ENCODE peak calls at places on chromosomes 13 and 19, in ten cellular contexts. M is prostate gland; J is retina; E is aorta; Z is KG1; N is choroid plexus epithelial cell; V is stimulated activated CD8-positive, alpha-beta memory T cell treated with anti-CD3 and anti-CD28 coated beads, Interleukin-7, amount 100 ng/mL, for 48 hours; C is RKO; A is activated T-cell treated with anti-CD3 and anti-CD28 coated beads for 1 hour; R is neural crest cell. I is an unnamed sample.

GRCh38 chr19:48659768-48660167 is 13.0 kb downstream of the NTN5 start:
- DNase-seq in M (no peak), J (no peak), E (no peak), Z (no peak), N (peak), V (no peak), C (no peak), A (no peak), R (no peak), I (no peak)

GRCh38 chr19:55075366-55075998 is at the start of gene EPS8L1:
- DNase-seq in M (peak), J (no peak), E (no peak), Z (no peak), N (no peak), V (no peak), C (no peak), A (no peak), R (no peak), I (no peak)

GRCh38 chr19:32168111-32168510 is 177.3 kb upstream of the ZNF507 start:
- DNase-seq in M (no peak), J (no peak), E (no peak), Z (no peak), N (no peak), V (no peak), C (no peak), A (no peak), R (no peak), I (no peak)

GRCh38 chr19:42252365-42253244 is 2.3 kb downstream of the ERF start:
- DNase-seq in M (no peak), J (peak), E (no peak), Z (no peak), N (peak), V (no peak), C (peak), A (no peak), R (peak), I (no peak)

GRCh38 chr13:20716951-20717350 is 13.5 kb downstream of the IL17D start:
- DNase-seq in M (no peak), J (peak), E (no peak), Z (no peak), N (no peak), V (no peak), C (no peak), A (no peak), R (no peak), I (no peak)

GRCh38 chr13:66501187-66501586 is 728.9 kb downstream of the PCDH9 start:
- DNase-seq in M (no peak), J (no peak), E (no peak), Z (no peak), N (peak), V (no peak), C (peak), A (no peak), R (no peak), I (no peak)

GRCh38 chr19:27635401-27635800 is 1577.5 kb downstream of the UQCRFS1 start:
- DNase-seq in M (no peak), J (no peak), E (no peak), Z (no peak), N (no peak), V (no peak), C (no peak), A (no peak), R (no peak), I (no peak)

GRCh38 chr19:49475995-49476880 is 2.2 kb downstream of the FLT3LG start:
- DNase-seq in M (no peak), J (peak), E (peak), Z (peak), N (peak), V (peak), C (no peak), A (peak), R (peak), I (no peak)

GRCh38 chr19:18439025-18439909 is 1.3 kb upstream of the ISYNA1 start:
- DNase-seq in M (no peak), J (peak), E (no peak), Z (no peak), N (peak), V (no peak), C (peak), A (no peak), R (no peak), I (no peak)

GRCh38 chr13:20514866-20515265 is 10.8 kb downstream of the CRYL1 start:
- DNase-seq in M (no peak), J (no peak), E (no peak), Z (no peak), N (no peak), V (no peak), C (no peak), A (no peak), R (no peak), I (no peak)

GRCh38 chr13:99280166-99280565 is 22.0 kb upstream of the GPR18 start:
- DNase-seq in M (no peak), J (no peak), E (no peak), Z (no peak), N (peak), V (no peak), C (no peak), A (no peak), R (no peak), I (no peak)

GRCh38 chr19:53870485-53870844 is 2.8 kb downstream of the MYADM start:
- DNase-seq in M (no peak), J (no peak), E (peak), Z (peak), N (no peak), V (no peak), C (no peak), A (no peak), R (no peak), I (no peak)

GRCh38 chr13:114027046-114027760 is 53.3 kb upstream of the C13orf46 start:
- DNase-seq in M (no peak), J (no peak), E (peak), Z (no peak), N (peak), V (no peak), C (no peak), A (no peak), R (no peak), I (no peak)

GRCh38 chr19:54196514-54196913 is 4.1 kb upstream of the RPS9 start:
- DNase-seq in M (no peak), J (no peak), E (peak), Z (no peak), N (no peak), V (no peak), C (no peak), A (no peak), R (no peak), I (no peak)

GRCh38 chr13:94660695-94661324 is 51.5 kb downstream of the SOX21 start:
- DNase-seq in M (no peak), J (no peak), E (no peak), Z (peak), N (peak), V (no peak), C (peak), A (no peak), R (peak), I (peak)

GRCh38 chr19:49431330-49431749 is 6.2 kb downstream of the GFY start:
- DNase-seq in M (no peak), J (no peak), E (no peak), Z (no peak), N (no peak), V (no peak), C (no peak), A (no peak), R (no peak), I (no peak)

GRCh38 chr13:36148436-36148835 is 17.3 kb upstream of the DCLK1 start:
- DNase-seq in M (no peak), J (no peak), E (no peak), Z (no peak), N (peak), V (no peak), C (no peak), A (no peak), R (no peak), I (no peak)

GRCh38 chr13:32228330-32229041 is 86.7 kb downstream of the ZAR1L start:
- DNase-seq in M (no peak), J (no peak), E (no peak), Z (no peak), N (peak), V (no peak), C (peak), A (no peak), R (no peak), I (no peak)

GRCh38 chr13:112146073-112146360 is 79.1 kb downstream of the SOX1 start:
- DNase-seq in M (no peak), J (no peak), E (no peak), Z (no peak), N (no peak), V (no peak), C (no peak), A (no peak), R (no peak), I (no peak)

GRCh38 chr13:43629691-43630480 is 156.9 kb downstream of the ENOX1 start:
- DNase-seq in M (no peak), J (no peak), E (no peak), Z (no peak), N (peak), V (no peak), C (no peak), A (no peak), R (no peak), I (no peak)

GRCh38 chr19:50381881-50382729 is 2.0 kb upstream of the POLD1 start:
- DNase-seq in M (no peak), J (no peak), E (no peak), Z (no peak), N (no peak), V (no peak), C (no peak), A (no peak), R (no peak), I (no peak)

GRCh38 chr19:35347171-35347929 is at the start of gene FFAR1:
- DNase-seq in M (no peak), J (no peak), E (peak), Z (peak), N (no peak), V (peak), C (no peak), A (no peak), R (no peak), I (no peak)

GRCh38 chr13:68988176-68988575 is 1119.5 kb upstream of the ATXN8OS start:
- DNase-seq in M (no peak), J (no peak), E (peak), Z (no peak), N (no peak), V (no peak), C (no peak), A (no peak), R (no peak), I (no peak)

GRCh38 chr19:58569943-58570670 is 3.0 kb downstream of the MZF1 start:
- DNase-seq in M (no peak), J (no peak), E (peak), Z (no peak), N (no peak), V (no peak), C (no peak), A (no peak), R (no peak), I (no peak)

GRCh38 chr19:32924200-32924599 is 47.6 kb downstream of the CEP89 start:
- DNase-seq in M (peak), J (no peak), E (no peak), Z (no peak), N (no peak), V (no peak), C (peak), A (no peak), R (no peak), I (no peak)

GRCh38 chr13:20686863-20687579 is 16.5 kb upstream of the IL17D start:
- DNase-seq in M (no peak), J (no peak), E (no peak), Z (no peak), N (peak), V (no peak), C (no peak), A (no peak), R (no peak), I (no peak)

GRCh38 chr19:15995536-15995935 is 46.7 kb downstream of the OR10H4 start:
- DNase-seq in M (no peak), J (no peak), E (peak), Z (no peak), N (no peak), V (no peak), C (no peak), A (no peak), R (no peak), I (no peak)

GRCh38 chr13:40333238-40333637 is 333.2 kb downstream of the FOXO1 start:
- DNase-seq in M (peak), J (no peak), E (no peak), Z (no peak), N (no peak), V (no peak), C (no peak), A (no peak), R (no peak), I (no peak)

GRCh38 chr19:2382530-2383222 is 22.6 kb downstream of the TMPRSS9 start:
- DNase-seq in M (no peak), J (no peak), E (no peak), Z (no peak), N (no peak), V (no peak), C (no peak), A (no peak), R (no peak), I (no peak)

GRCh38 chr13:23808803-23809202 is 80.4 kb downstream of the MIPEP start:
- DNase-seq in M (no peak), J (no peak), E (no peak), Z (no peak), N (no peak), V (no peak), C (no peak), A (no peak), R (no peak), I (no peak)

GRCh38 chr13:113974304-113975281 is 717 bp upstream of the C13orf46 start:
- DNase-seq in M (no peak), J (no peak), E (peak), Z (no peak), N (no peak), V (no peak), C (no peak), A (no peak), R (no peak), I (no peak)

GRCh38 chr13:62629618-62630017 is 1214.0 kb upstream of the PCDH20 start:
- DNase-seq in M (no peak), J (no peak), E (no peak), Z (no peak), N (no peak), V (no peak), C (no peak), A (no peak), R (no peak), I (no peak)

GRCh38 chr13:85247780-85248179 is 551.4 kb downstream of the SLITRK6 start:
- DNase-seq in M (peak), J (no peak), E (no peak), Z (no peak), N (no peak), V (no peak), C (no peak), A (no peak), R (no peak), I (no peak)

GRCh38 chr13:110499621-110500281 is 61.8 kb downstream of the RAB20 start:
- DNase-seq in M (no peak), J (peak), E (no peak), Z (no peak), N (peak), V (no peak), C (peak), A (no peak), R (no peak), I (no peak)

GRCh38 chr13:35046587-35046986 is 104.5 kb downstream of the NBEA start:
- DNase-seq in M (no peak), J (no peak), E (no peak), Z (no peak), N (no peak), V (no peak), C (no peak), A (no peak), R (no peak), I (no peak)

GRCh38 chr13:40217675-40218074 is 448.8 kb downstream of the FOXO1 start:
- DNase-seq in M (no peak), J (no peak), E (no peak), Z (no peak), N (no peak), V (no peak), C (no peak), A (no peak), R (no peak), I (no peak)

GRCh38 chr13:110457361-110457760 is 104.2 kb downstream of the RAB20 start:
- DNase-seq in M (no peak), J (no peak), E (no peak), Z (no peak), N (no peak), V (no peak), C (no peak), A (no peak), R (no peak), I (no peak)

GRCh38 chr13:80881495-80882482 is 540.9 kb upstream of the SPRY2 start:
- DNase-seq in M (no peak), J (no peak), E (no peak), Z (no peak), N (peak), V (no peak), C (no peak), A (no peak), R (no peak), I (no peak)

GRCh38 chr13:48231080-48231479 is 1.9 kb upstream of the ITM2B start:
- DNase-seq in M (no peak), J (peak), E (no peak), Z (no peak), N (peak), V (no peak), C (no peak), A (no peak), R (no peak), I (peak)

GRCh38 chr13:46555722-46556121 is 2.8 kb downstream of the LRCH1 start:
- DNase-seq in M (no peak), J (no peak), E (no peak), Z (no peak), N (no peak), V (no peak), C (no peak), A (no peak), R (no peak), I (no peak)

I was measured in ACHN.